ENCODE peak calls at places on chromosomes 3 and 15, in six cellular contexts. X is H1, V is IMR-90, O is mesendoderm, A is mesenchymal stem cell, G is trophoblast cell. B is an unnamed sample.
A peak's percentile ranks its signal among the peaks of the same experiment; 100 is the strongest.

GRCh38 chr15:41494190-41494921 is 682 bp downstream of the ITPKA start:
- DNase-seq in X (peak; percentile 86), V (no peak), O (peak; percentile 70), A (no peak), G (peak; percentile 36), B (peak; percentile 58)

GRCh38 chr3:3802021-3802420 is 2.8 kb downstream of the LRRN1 start:
- DNase-seq in X (no peak), V (no peak), O (peak; percentile 20), A (no peak), G (no peak), B (peak; percentile 37)

GRCh38 chr3:183350164-183350563 is 78.3 kb downstream of the MCF2L2 start:
- DNase-seq in X (no peak), V (no peak), O (peak; percentile 9), A (no peak), G (no peak), B (no peak)

GRCh38 chr15:82767163-82767829 is 38.6 kb downstream of the FSD2 start:
- DNase-seq in X (no peak), V (no peak), O (no peak), A (no peak), G (no peak), B (no peak)

GRCh38 chr15:71103102-71103676 is 12.1 kb upstream of the THSD4 start:
- DNase-seq in X (peak; percentile 34), V (peak; percentile 68), O (peak; percentile 28), A (peak; percentile 39), G (no peak), B (no peak)

GRCh38 chr15:77599899-77600298 is 32.8 kb downstream of the LINGO1 start:
- DNase-seq in X (no peak), V (peak; percentile 22), O (peak; percentile 87), A (peak; percentile 41), G (no peak), B (no peak)

GRCh38 chr3:30124435-30125390 is 481.7 kb upstream of the TGFBR2 start:
- DNase-seq in X (no peak), V (peak; percentile 68), O (peak; percentile 76), A (no peak), G (no peak), B (no peak)

GRCh38 chr3:102235679-102236078 is 199.1 kb upstream of the ZPLD1 start:
- DNase-seq in X (no peak), V (peak; percentile 27), O (peak; percentile 52), A (no peak), G (peak; percentile 78), B (no peak)

GRCh38 chr3:114721864-114722263 is 425.2 kb downstream of the ZBTB20 start:
- DNase-seq in X (no peak), V (no peak), O (no peak), A (no peak), G (no peak), B (no peak)

GRCh38 chr15:60483042-60483441 is 4.1 kb upstream of the ICE2 start:
- DNase-seq in X (no peak), V (no peak), O (no peak), A (no peak), G (no peak), B (no peak)

GRCh38 chr3:152264378-152264777 is 4.4 kb upstream of the MBNL1 start:
- DNase-seq in X (no peak), V (no peak), O (no peak), A (no peak), G (no peak), B (no peak)

GRCh38 chr3:194690501-194691372 is 5.1 kb downstream of the FAM43A start:
- DNase-seq in X (no peak), V (peak; percentile 59), O (peak; percentile 43), A (no peak), G (peak; percentile 62), B (no peak)

GRCh38 chr3:156599061-156599460 is 44.1 kb upstream of the SSR3 start:
- DNase-seq in X (no peak), V (no peak), O (no peak), A (no peak), G (no peak), B (no peak)

GRCh38 chr15:45181491-45182285 is 6.1 kb downstream of the SHF start:
- DNase-seq in X (no peak), V (no peak), O (no peak), A (no peak), G (no peak), B (no peak)

GRCh38 chr15:42121667-42122066 is 27.3 kb upstream of the PLA2G4D start:
- DNase-seq in X (no peak), V (no peak), O (no peak), A (no peak), G (peak; percentile 71), B (no peak)

GRCh38 chr15:74055804-74056203 is 26.5 kb downstream of the GOLGA6A start:
- DNase-seq in X (no peak), V (no peak), O (no peak), A (no peak), G (no peak), B (no peak)

GRCh38 chr15:32119286-32119685 is 89.0 kb downstream of the CHRNA7 start:
- DNase-seq in X (no peak), V (no peak), O (no peak), A (no peak), G (no peak), B (no peak)

GRCh38 chr15:99536422-99537033 is 29.3 kb upstream of the MEF2A start:
- DNase-seq in X (no peak), V (peak; percentile 65), O (no peak), A (peak; percentile 87), G (no peak), B (no peak)

GRCh38 chr3:170584585-170585007 is 1.3 kb downstream of the SLC7A14 start:
- DNase-seq in X (peak; percentile 96), V (peak; percentile 68), O (peak; percentile 93), A (peak; percentile 77), G (peak; percentile 77), B (peak; percentile 87)

GRCh38 chr15:57527382-57528091 is 64.2 kb upstream of the MYZAP start:
- DNase-seq in X (peak; percentile 63), V (peak; percentile 88), O (peak; percentile 95), A (peak; percentile 88), G (peak; percentile 91), B (peak; percentile 71)

GRCh38 chr15:69797051-69797595 is 300.6 kb downstream of the TLE3 start:
- DNase-seq in X (no peak), V (no peak), O (no peak), A (no peak), G (no peak), B (no peak)

GRCh38 chr3:41673643-41674042 is 288.3 kb downstream of the ULK4 start:
- DNase-seq in X (no peak), V (peak; percentile 75), O (no peak), A (peak; percentile 15), G (no peak), B (no peak)

GRCh38 chr3:156395961-156396700 is 158.8 kb downstream of the SSR3 start:
- DNase-seq in X (no peak), V (no peak), O (no peak), A (no peak), G (no peak), B (no peak)

GRCh38 chr3:73569246-73569760 is 55.4 kb downstream of the PDZRN3 start:
- DNase-seq in X (no peak), V (no peak), O (no peak), A (no peak), G (peak; percentile 93), B (no peak)

GRCh38 chr3:73563896-73564582 is 60.7 kb downstream of the PDZRN3 start:
- DNase-seq in X (no peak), V (peak; percentile 49), O (no peak), A (no peak), G (peak; percentile 79), B (no peak)

GRCh38 chr3:73572371-73572770 is 52.4 kb downstream of the PDZRN3 start:
- DNase-seq in X (no peak), V (no peak), O (no peak), A (no peak), G (no peak), B (no peak)

GRCh38 chr3:73571238-73571741 is 53.5 kb downstream of the PDZRN3 start:
- DNase-seq in X (no peak), V (no peak), O (peak; percentile 87), A (no peak), G (peak; percentile 14), B (no peak)

DNA sequence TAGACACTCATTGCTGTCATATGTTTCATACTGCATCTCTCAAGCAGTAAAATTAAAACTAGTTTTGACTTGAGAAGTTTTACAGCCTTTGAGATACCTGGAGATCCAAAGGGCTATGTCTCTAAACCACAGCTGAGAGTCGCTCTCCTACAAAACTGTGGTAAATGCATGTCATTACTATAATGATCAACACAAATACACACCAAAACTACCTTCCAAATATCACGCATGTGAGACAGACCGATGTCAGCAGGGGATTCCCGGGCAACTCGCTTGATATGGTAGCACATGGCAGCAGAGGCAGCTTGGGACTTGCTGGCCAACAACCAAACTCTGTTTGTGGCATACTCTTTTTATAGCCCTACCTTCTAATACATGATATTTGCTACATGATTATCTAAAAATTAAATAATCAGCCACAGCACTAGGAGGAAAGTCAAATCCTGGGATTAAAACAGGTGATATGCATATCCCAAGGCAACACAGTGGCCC is 56.3 kb downstream of the PDZRN3 start:
- DNase-seq in X (no peak), V (no peak), O (no peak), A (no peak), G (peak; percentile 14), B (no peak)
- H3K4me3 ChIP-seq in X (no peak overlapping the region), V (no peak overlapping the region), O (no peak overlapping the region), A (no peak overlapping the region), G (no peak overlapping the region), B (no peak overlapping the region)

GRCh38 chr3:104412608-104413580 is 953.8 kb upstream of the ALCAM start:
- DNase-seq in X (no peak), V (no peak), O (no peak), A (no peak), G (peak; percentile 83), B (no peak)

DNA sequence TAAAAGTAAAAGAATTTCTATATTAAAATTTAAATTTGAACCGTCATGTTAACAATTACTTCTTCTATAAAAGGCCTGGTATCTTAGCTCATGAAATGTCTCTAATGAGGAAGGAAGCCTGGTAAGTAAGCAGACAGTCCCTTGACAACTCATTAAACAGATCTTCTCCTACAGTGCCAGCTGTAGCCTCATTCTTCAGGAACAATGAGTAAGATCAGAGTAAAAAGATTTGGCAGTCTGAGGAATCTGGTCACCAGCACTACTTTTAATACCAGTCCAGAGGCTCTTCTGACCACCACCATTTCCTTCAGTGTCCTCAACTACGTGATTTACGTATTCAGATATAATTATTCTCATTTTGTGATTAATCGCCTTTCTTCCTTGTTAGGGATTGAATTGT is 954.9 kb upstream of the ALCAM start:
- DNase-seq in X (no peak), V (no peak), O (peak; percentile 50), A (no peak), G (no peak), B (peak; percentile 17)
- H2AK5ac ChIP-seq in X (no peak overlapping the region), V (no peak overlapping the region), O (no peak overlapping the region), A (no peak overlapping the region), G (no peak overlapping the region), B (no peak overlapping the region)

DNA sequence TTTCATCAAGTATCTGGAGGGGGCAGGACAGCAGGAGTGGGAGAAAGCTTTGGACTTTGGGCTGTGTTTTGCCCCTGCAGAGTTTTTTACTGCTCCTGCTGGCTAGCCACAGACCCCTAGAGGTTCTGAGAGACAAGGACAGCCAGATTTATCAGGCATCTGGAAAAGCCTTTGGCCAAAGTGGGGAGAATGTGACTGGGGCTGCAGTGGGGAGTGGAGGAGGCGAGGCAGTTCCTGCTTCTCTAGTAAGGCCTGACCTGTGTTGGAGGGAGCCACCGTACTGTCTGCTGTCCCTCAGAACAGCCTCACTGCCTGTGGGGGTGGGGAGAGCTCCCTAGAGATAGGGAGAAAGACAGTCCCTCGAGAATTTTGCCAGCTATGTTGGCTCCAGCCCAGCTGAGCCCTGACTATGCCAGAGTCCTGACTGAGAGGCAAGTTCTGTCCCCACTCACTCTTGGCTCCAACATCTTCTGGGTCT is 2.2 kb downstream of the ALPK3 start:
- DNase-seq in X (no peak), V (no peak), O (peak; percentile 81), A (peak; percentile 33), G (no peak), B (no peak)
- H3K4me3 ChIP-seq in X (no peak overlapping the region), V (no peak overlapping the region), O (no peak overlapping the region), A (no peak overlapping the region), G (no peak overlapping the region), B (no peak overlapping the region)

GRCh38 chr3:32815812-32816438 is 1.9 kb upstream of the TRIM71 start:
- DNase-seq in X (no peak), V (no peak), O (peak; percentile 70), A (no peak), G (no peak), B (no peak)
- H2AK5ac ChIP-seq in X (peak overlapping the region; percentile 7), V (no peak overlapping the region), O (peak overlapping the region; percentile 0), A (no peak overlapping the region), G (peak overlapping the region; percentile 90), B (no peak overlapping the region)